ENCODE peak calls at places on chromosome 19, in five cellular contexts. N is progenitor cell of endocrine pancreas, R is heart left ventricle, D is NCI-H1417 treated with DMSO at 0.1 percent for 48 hours, Z is CMK. P is an unnamed sample.

GRCh38 chr19:51352783-51353360 is 10.9 kb upstream of the VSIG10L start:
- DNase-seq in N (no peak), R (no peak), D (no peak), Z (no peak), P (no peak)

GRCh38 chr19:11375143-11375948 is 880 bp downstream of the SWSAP1 start:
- DNase-seq in N (no peak), R (peak; percentile 49), D (no peak), Z (no peak), P (no peak)

GRCh38 chr19:11361771-11362731 is 6.8 kb downstream of the PLPPR2 start:
- DNase-seq in N (no peak), R (no peak), D (no peak), Z (no peak), P (no peak)

GRCh38 chr19:47776568-47776967 is 1.9 kb upstream of the SELENOW start:
- DNase-seq in N (no peak), R (no peak), D (peak; percentile 92), Z (no peak), P (peak; percentile 85)

GRCh38 chr19:22619932-22620331 is 14.2 kb upstream of the ZNF492 start:
- DNase-seq in N (no peak), R (no peak), D (no peak), Z (no peak), P (no peak)

GRCh38 chr19:40229484-40229883 is 3.0 kb upstream of the CCNP start:
- DNase-seq in N (no peak), R (no peak), D (no peak), Z (no peak), P (no peak)

GRCh38 chr19:54532528-54532927 is 29.9 kb downstream of the LAIR2 start:
- DNase-seq in N (no peak), R (no peak), D (no peak), Z (no peak), P (no peak)

GRCh38 chr19:36113895-36114762 is 546 bp downstream of the POLR2I start:
- DNase-seq in N (peak; percentile 44), R (peak; percentile 43), D (no peak), Z (no peak), P (no peak)

GRCh38 chr19:16180611-16181010 is 4.6 kb upstream of the FAM32A start:
- DNase-seq in N (no peak), R (no peak), D (no peak), Z (no peak), P (no peak)

GRCh38 chr19:940591-941291 is 14.9 kb downstream of the ARID3A start:
- DNase-seq in N (no peak), R (peak; percentile 68), D (no peak), Z (no peak), P (no peak)

GRCh38 chr19:32570081-32570785 is 10.8 kb upstream of the PDCD5 start:
- DNase-seq in N (peak; percentile 26), R (peak; percentile 26), D (no peak), Z (no peak), P (no peak)